ENCODE peak calls at places on chromosomes 5 and 9, in nine cellular contexts. H is MM.1S, W is fibroblast of lung, P is neural progenitor cell, N is astrocyte, J is GM23338, S is GM23248, F is hepatocyte, C is PC-3. T is an unnamed sample.

GRCh38 chr5:55535199-55535905 is 588 bp upstream of the PLPP1 start:
- DNase-seq in H (no peak), W (no peak), P (no peak), N (no peak), J (peak; percentile 70), S (no peak), F (no peak), C (no peak), T (no peak)

GRCh38 chr5:10030219-10030831 is 219.4 kb downstream of the ATPSCKMT start:
- DNase-seq in H (no peak), W (peak; percentile 30), P (peak; percentile 59), N (no peak), J (peak; percentile 77), S (peak; percentile 55), F (peak; percentile 39), C (peak; percentile 76), T (no peak)

GRCh38 chr9:137757139-137757538 is 120.4 kb upstream of the CACNA1B start:
- DNase-seq in H (no peak), W (no peak), P (no peak), N (no peak), J (no peak), S (no peak), F (no peak), C (no peak), T (no peak)

GRCh38 chr9:132823370-132824144 is 54.5 kb downstream of the AK8 start:
- DNase-seq in H (no peak), W (no peak), P (no peak), N (no peak), J (no peak), S (no peak), F (no peak), C (no peak), T (no peak)

GRCh38 chr9:137254624-137255447 is at the start of gene NELFB:
- DNase-seq in H (peak; percentile 89), W (peak; percentile 77), P (peak; percentile 94), N (peak; percentile 48), J (peak; percentile 88), S (peak; percentile 90), F (peak; percentile 95), C (peak; percentile 84), T (peak; percentile 75)

GRCh38 chr9:103183569-103184191 is 188.5 kb downstream of the CYLC2 start:
- DNase-seq in H (no peak), W (no peak), P (no peak), N (no peak), J (peak; percentile 1), S (no peak), F (peak; percentile 42), C (peak; percentile 7), T (no peak)

GRCh38 chr5:148623101-148623500 is 31.2 kb downstream of the HTR4 start:
- DNase-seq in H (no peak), W (no peak), P (no peak), N (no peak), J (no peak), S (no peak), F (no peak), C (no peak), T (no peak)

GRCh38 chr9:124366476-124367220 is 48.6 kb downstream of the PSMB7 start:
- DNase-seq in H (no peak), W (peak; percentile 82), P (no peak), N (peak; percentile 76), J (no peak), S (peak; percentile 79), F (no peak), C (peak; percentile 30), T (no peak)

GRCh38 chr5:64811050-64811640 is 42.4 kb downstream of the CWC27 start:
- DNase-seq in H (peak; percentile 59), W (peak; percentile 61), P (peak; percentile 60), N (peak; percentile 45), J (peak; percentile 68), S (peak; percentile 77), F (peak; percentile 56), C (peak; percentile 48), T (peak; percentile 65)

GRCh38 chr5:3029396-3029795 is 277.9 kb upstream of the IRX2 start:
- DNase-seq in H (no peak), W (no peak), P (no peak), N (no peak), J (no peak), S (no peak), F (no peak), C (no peak), T (no peak)

DNA sequence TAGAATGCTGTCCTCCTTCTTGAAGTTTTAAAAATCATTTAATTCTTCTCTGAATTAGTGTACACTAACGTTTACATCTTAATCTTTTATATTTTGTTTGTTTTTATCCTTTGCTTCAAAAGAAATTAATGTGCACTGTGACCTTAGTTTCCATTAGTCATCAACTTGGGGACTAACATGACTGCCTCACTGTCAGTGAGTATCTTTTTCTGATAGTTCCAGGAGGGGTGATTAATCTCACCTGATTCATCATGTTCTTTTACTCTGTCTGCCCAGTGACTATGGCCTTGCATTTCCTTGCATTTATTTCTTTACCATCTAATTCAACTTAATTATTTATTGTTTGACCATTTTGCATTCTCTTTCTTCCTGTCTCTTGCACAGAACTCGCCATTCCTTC is 33.4 kb upstream of the NR3C1 start:
- DNase-seq in H (no peak), W (peak; percentile 16), P (no peak), N (no peak), J (no peak), S (peak; percentile 42), F (no peak), C (peak; percentile 66), T (no peak)
- H3K4me1 ChIP-seq in H (peaks cover 23% of the 10 kb centered on the region), W (no peaks in the 10 kb centered on the region), P (peaks cover 5% of the 10 kb centered on the region), N (no peaks in the 10 kb centered on the region), J (peaks cover 14% of the 10 kb centered on the region), S (peaks cover 12% of the 10 kb centered on the region), F (no peaks in the 10 kb centered on the region), C (peaks cover 10% of the 10 kb centered on the region), T (no peaks in the 10 kb centered on the region)

GRCh38 chr9:122228191-122228905 is 409 bp downstream of the LHX6 start:
- DNase-seq in H (no peak), W (no peak), P (peak; percentile 68), N (no peak), J (peak; percentile 57), S (peak; percentile 49), F (no peak), C (no peak), T (no peak)
- TF ChIP-seq EZH2 in H (no peak), W (peak; percentile 79), P (peak; percentile 67), N (peak; percentile 92), J (peak; percentile 98), S (peak; percentile 95), F (peak; percentile 83), C (no peak), T (peak; percentile 45)

GRCh38 chr5:1797109-1797800 is 2.4 kb downstream of the MRPL36 start:
- DNase-seq in H (no peak), W (no peak), P (no peak), N (no peak), J (no peak), S (no peak), F (no peak), C (no peak), T (no peak)
- H3K4me1 ChIP-seq in H (peaks cover 20% of the 10 kb centered on the region), W (peaks cover 12% of the 10 kb centered on the region), P (peaks cover 7% of the 10 kb centered on the region), N (peaks cover 44% of the 10 kb centered on the region), J (peaks cover 4% of the 10 kb centered on the region), S (peaks cover 37% of the 10 kb centered on the region), F (peaks cover 9% of the 10 kb centered on the region), C (peaks cover 47% of the 10 kb centered on the region), T (peaks cover 33% of the 10 kb centered on the region)

GRCh38 chr5:135546014-135546413 is 10.2 kb upstream of the NEUROG1 start:
- DNase-seq in H (no peak), W (no peak), P (peak; percentile 78), N (no peak), J (peak; percentile 36), S (no peak), F (no peak), C (no peak), T (no peak)

GRCh38 chr5:135546912-135547311 is 11.1 kb upstream of the NEUROG1 start:
- DNase-seq in H (no peak), W (no peak), P (no peak), N (no peak), J (no peak), S (no peak), F (no peak), C (no peak), T (no peak)

GRCh38 chr5:135543151-135543818 is 7.5 kb upstream of the NEUROG1 start:
- DNase-seq in H (peak; percentile 20), W (no peak), P (peak; percentile 78), N (no peak), J (peak; percentile 64), S (no peak), F (no peak), C (no peak), T (no peak)

GRCh38 chr5:135545115-135545514 is 9.4 kb upstream of the NEUROG1 start:
- DNase-seq in H (no peak), W (no peak), P (peak; percentile 80), N (no peak), J (peak; percentile 49), S (no peak), F (no peak), C (no peak), T (no peak)

GRCh38 chr5:135544666-135545045 is 8.9 kb upstream of the NEUROG1 start:
- DNase-seq in H (no peak), W (no peak), P (peak; percentile 66), N (no peak), J (peak; percentile 62), S (no peak), F (no peak), C (no peak), T (no peak)
- TF ChIP-seq EZH2 in H (no peak), W (no peak), P (peak; percentile 81), N (no peak), J (peak; percentile 66), S (no peak), F (peak; percentile 100), C (no peak), T (peak; percentile 82)

GRCh38 chr9:131418143-131419028 is 24.5 kb downstream of the PRRC2B start:
- DNase-seq in H (no peak), W (no peak), P (peak; percentile 75), N (no peak), J (peak; percentile 66), S (peak; percentile 51), F (peak; percentile 49), C (no peak), T (peak; percentile 80)
- H3K4me1 ChIP-seq in H (no peaks in the 10 kb centered on the region), W (peaks cover 50% of the 10 kb centered on the region), P (peaks cover 76% of the 10 kb centered on the region), N (peaks cover 45% of the 10 kb centered on the region), J (peaks cover 72% of the 10 kb centered on the region), S (peaks cover 48% of the 10 kb centered on the region), F (peaks cover 54% of the 10 kb centered on the region), C (peaks cover 17% of the 10 kb centered on the region), T (peaks cover 48% of the 10 kb centered on the region)

GRCh38 chr5:150166193-150167162 is at the start of gene CDX1:
- DNase-seq in H (no peak), W (no peak), P (no peak), N (no peak), J (peak; percentile 55), S (no peak), F (no peak), C (no peak), T (no peak)
- TF ChIP-seq EZH2 in H (no peak), W (no peak), P (peak; percentile 99), N (no peak), J (peak; percentile 72), S (no peak), F (peak; percentile 73), C (no peak), T (peak; percentile 81)